ENCODE peak calls at places on chromosomes 12 and 14, in six cellular contexts. K is AG04450, V is pancreas, I is neural crest cell, W is neural progenitor cell, T is GM06990. B is an unnamed sample.

GRCh38 chr14:101591121-101591520 is 29.8 kb downstream of the DIO3 start:
- DNase-seq in V (no peak), W (no peak), T (no peak), I (no peak), K (no peak), B (no peak)

GRCh38 chr14:51929156-51929555 is 60.2 kb upstream of the RTRAF start:
- DNase-seq in T (no peak), W (no peak), I (no peak), V (no peak), K (no peak), B (no peak)

GRCh38 chr12:3252416-3252815 is 175.2 kb downstream of the TSPAN9 start:
- DNase-seq in I (no peak), V (peak), T (no peak), K (peak), W (no peak), B (no peak)

GRCh38 chr14:75646762-75647161 is 13.9 kb downstream of the ERG28 start:
- DNase-seq in K (no peak), W (no peak), V (no peak), T (no peak), I (no peak), B (no peak)

GRCh38 chr12:109610523-109610922 is 36.9 kb downstream of the MVK start:
- DNase-seq in V (no peak), T (no peak), K (no peak), I (no peak), W (no peak), B (no peak)

GRCh38 chr12:120090626-120091295 is 25.8 kb downstream of the RAB35 start:
- DNase-seq in W (no peak), K (no peak), V (no peak), I (no peak), T (no peak), B (no peak)

GRCh38 chr14:28756896-28757570 is 9.6 kb upstream of the FOXG1 start:
- DNase-seq in W (peak), I (no peak), T (no peak), V (no peak), K (no peak), B (peak)

GRCh38 chr14:68143341-68143807 is 323.8 kb downstream of the RAD51B start:
- DNase-seq in I (no peak), K (no peak), W (no peak), T (no peak), V (peak), B (no peak)

GRCh38 chr12:3086729-3087323 is 9.6 kb downstream of the TSPAN9 start:
- DNase-seq in V (no peak), I (no peak), W (no peak), K (no peak), T (no peak), B (no peak)

GRCh38 chr12:15393995-15394394 is 71.7 kb downstream of the PTPRO start:
- DNase-seq in I (no peak), T (no peak), W (no peak), K (no peak), V (no peak), B (no peak)

GRCh38 chr14:65211341-65211987 is 109.1 kb upstream of the MAX start:
- DNase-seq in K (peak), I (no peak), W (no peak), T (no peak), V (no peak), B (no peak)

GRCh38 chr12:48159976-48160525 is 2.7 kb upstream of the ASB8 start:
- DNase-seq in V (no peak), W (no peak), T (no peak), K (no peak), I (no peak), B (no peak)

GRCh38 chr12:110199360-110200123 is 75.4 kb downstream of the IFT81 start:
- DNase-seq in K (no peak), W (no peak), T (peak), V (no peak), I (peak), B (no peak)

GRCh38 chr12:22034709-22035506 is 11.1 kb upstream of the CMAS start:
- DNase-seq in W (no peak), T (no peak), K (no peak), V (no peak), I (no peak), B (no peak)

GRCh38 chr12:114508529-114509129 is 102.7 kb upstream of the TBX5 start:
- DNase-seq in K (peak), T (no peak), V (peak), W (peak), I (peak), B (peak)

GRCh38 chr14:104559043-104559768 is 20.4 kb upstream of the C14orf180 start:
- DNase-seq in V (no peak), I (no peak), T (no peak), W (no peak), K (no peak), B (no peak)

GRCh38 chr14:99124482-99125104 is 147.4 kb downstream of the BCL11B start:
- DNase-seq in K (no peak), I (no peak), T (no peak), W (no peak), V (no peak), B (no peak)

GRCh38 chr14:69077841-69078240 is 75.1 kb downstream of the DCAF5 start:
- DNase-seq in T (no peak), W (no peak), V (no peak), I (no peak), K (peak), B (no peak)

GRCh38 chr12:105100207-105100985 is 7.1 kb upstream of the WASHC4 start:
- DNase-seq in V (no peak), I (no peak), W (no peak), T (no peak), K (no peak), B (no peak)

GRCh38 chr14:54186821-54187365 is 209.9 kb upstream of the CDKN3 start:
- DNase-seq in V (no peak), W (no peak), T (no peak), I (no peak), K (no peak), B (no peak)

GRCh38 chr14:68466491-68466977 is 326.3 kb downstream of the ZFP36L1 start:
- DNase-seq in T (no peak), W (no peak), I (no peak), K (peak), V (no peak), B (no peak)

GRCh38 chr14:99853206-99853605 is 60.0 kb downstream of the EML1 start:
- DNase-seq in V (no peak), I (no peak), W (no peak), T (no peak), K (no peak), B (no peak)

GRCh38 chr14:50529288-50530179 is 2.8 kb downstream of the MAP4K5 start:
- DNase-seq in V (no peak), K (no peak), T (no peak), W (no peak), I (no peak), B (no peak)

GRCh38 chr14:33401326-33401725 is 462.6 kb downstream of the NPAS3 start:
- DNase-seq in W (peak), V (no peak), K (no peak), T (no peak), I (no peak), B (no peak)

GRCh38 chr12:97716356-97716755 is 253.8 kb downstream of the RMST start:
- DNase-seq in T (no peak), W (peak), K (no peak), I (no peak), V (no peak), B (no peak)

GRCh38 chr12:128829870-128830504 is 6.2 kb upstream of the SLC15A4 start:
- DNase-seq in W (no peak), K (no peak), V (no peak), T (peak), I (no peak), B (peak)

GRCh38 chr12:19224746-19225145 is 95.2 kb downstream of the PLEKHA5 start:
- DNase-seq in K (no peak), I (no peak), V (no peak), W (no peak), T (no peak), B (no peak)

GRCh38 chr12:48000878-48001321 is 3.4 kb downstream of the COL2A1 start:
- DNase-seq in T (no peak), V (no peak), K (no peak), W (peak), I (no peak), B (no peak)

GRCh38 chr14:33307691-33308369 is 369.2 kb downstream of the NPAS3 start:
- DNase-seq in I (no peak), K (no peak), T (no peak), W (peak), V (no peak), B (no peak)

GRCh38 chr12:23771230-23771949 is 178.1 kb downstream of the SOX5 start:
- DNase-seq in I (peak), T (no peak), V (no peak), W (peak), K (no peak), B (no peak)

GRCh38 chr12:118463677-118464076 is 87.3 kb downstream of the SUDS3 start:
- DNase-seq in V (no peak), T (no peak), K (no peak), I (no peak), W (no peak), B (no peak)

GRCh38 chr14:60248697-60249314 is at the start of gene PPM1A:
- DNase-seq in K (peak), T (peak), W (peak), I (peak), V (peak), B (peak)

GRCh38 chr14:60247994-60248696 is 876 bp upstream of the PPM1A start:
- DNase-seq in V (peak), T (peak), I (peak), K (peak), W (peak), B (peak)

GRCh38 chr14:60250318-60251035 is 1.5 kb downstream of the PPM1A start:
- DNase-seq in V (no peak), W (peak), I (no peak), T (no peak), K (no peak), B (no peak)

GRCh38 chr14:60251877-60252276 is 2.9 kb downstream of the PPM1A start:
- DNase-seq in T (no peak), V (no peak), W (no peak), K (no peak), I (no peak), B (no peak)

GRCh38 chr14:60249321-60250251 is 565 bp downstream of the PPM1A start:
- DNase-seq in V (peak), T (peak), W (peak), I (peak), K (no peak), B (peak)
- TF ChIP-seq CTCF in V (no peak), T (no peak), W (no peak), I (no peak), K (no peak), B (peak)

DNA sequence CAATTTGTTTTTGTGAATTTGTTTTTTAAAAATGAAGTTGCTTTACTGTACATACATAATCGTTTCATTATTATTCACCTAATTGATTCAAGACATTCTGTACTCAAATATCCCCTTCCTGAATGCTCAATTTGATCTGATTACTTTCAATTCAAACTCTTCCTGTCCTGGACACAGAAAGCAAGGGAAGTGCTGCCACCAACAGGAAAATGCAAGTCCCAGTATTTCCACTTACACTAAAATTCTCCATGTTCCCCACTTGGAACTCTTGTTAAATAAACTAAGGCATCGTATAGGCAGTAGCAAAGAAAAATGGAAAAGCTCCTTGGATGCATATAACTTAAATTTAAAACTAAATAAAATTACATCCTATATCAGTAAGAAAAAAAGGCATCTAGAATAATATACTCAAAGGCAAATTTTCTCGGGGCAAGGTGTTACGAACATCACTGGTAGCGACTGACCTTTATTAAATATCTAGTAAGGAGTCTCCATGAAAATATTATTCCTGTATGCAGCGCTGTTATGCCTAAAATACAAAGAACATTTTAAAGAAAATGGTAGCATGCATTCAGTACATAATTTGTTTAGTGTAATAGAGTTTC is 72.0 kb upstream of the DBX2 start:
- DNase-seq in T (no peak), I (no peak), V (no peak), W (peak), K (no peak), B (no peak)
- TF ChIP-seq CTCF in T (peak), I (peak), V (no peak), W (peak), K (peak), B (peak)

DNA sequence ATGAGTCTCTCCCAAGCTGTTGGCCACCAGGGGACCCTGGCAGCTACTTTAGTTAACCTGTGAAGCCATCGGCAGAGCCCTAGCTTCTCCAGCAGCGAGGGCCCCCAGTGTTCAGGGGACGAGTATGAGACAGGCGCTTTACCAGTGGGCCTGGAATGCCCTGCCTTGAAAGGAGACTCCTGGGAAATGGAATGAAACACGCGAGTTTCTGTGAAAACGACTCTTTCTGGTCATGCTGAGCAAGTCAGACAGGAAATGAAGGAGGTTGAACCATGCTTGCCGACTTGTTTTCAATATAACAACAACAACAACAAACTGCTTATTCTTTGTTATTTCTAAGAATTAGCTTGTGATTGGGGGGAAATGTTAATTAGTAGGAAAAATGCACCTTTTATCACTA is 42.9 kb downstream of the SFSWAP start:
- DNase-seq in V (no peak), I (no peak), W (no peak), T (no peak), K (no peak), B (no peak)
- TF ChIP-seq CTCF in V (no peak), I (no peak), W (no peak), T (no peak), K (no peak), B (no peak)

GRCh38 chr12:76201316-76201715 is 116.8 kb upstream of the NAP1L1 start:
- DNase-seq in T (no peak), W (no peak), K (no peak), I (no peak), V (no peak), B (no peak)
- TF ChIP-seq CTCF in T (no peak), W (no peak), K (no peak), I (no peak), V (no peak), B (no peak)

GRCh38 chr14:89388853-89389252 is 28.2 kb downstream of the FOXN3 start:
- DNase-seq in K (no peak), W (peak), V (no peak), T (no peak), I (no peak), B (no peak)
- TF ChIP-seq CTCF in K (peak), W (peak), V (no peak), T (no peak), I (no peak), B (no peak)

GRCh38 chr14:35961697-35962274 is 135.6 kb downstream of the BRMS1L start:
- DNase-seq in W (no peak), I (no peak), V (no peak), T (no peak), K (no peak), B (no peak)

GRCh38 chr14:35959835-35960234 is 133.7 kb downstream of the BRMS1L start:
- DNase-seq in T (no peak), I (no peak), K (no peak), W (no peak), V (no peak), B (no peak)

GRCh38 chr14:35952584-35952983 is 126.4 kb downstream of the BRMS1L start:
- DNase-seq in K (no peak), I (no peak), W (peak), T (no peak), V (no peak), B (no peak)

DNA sequence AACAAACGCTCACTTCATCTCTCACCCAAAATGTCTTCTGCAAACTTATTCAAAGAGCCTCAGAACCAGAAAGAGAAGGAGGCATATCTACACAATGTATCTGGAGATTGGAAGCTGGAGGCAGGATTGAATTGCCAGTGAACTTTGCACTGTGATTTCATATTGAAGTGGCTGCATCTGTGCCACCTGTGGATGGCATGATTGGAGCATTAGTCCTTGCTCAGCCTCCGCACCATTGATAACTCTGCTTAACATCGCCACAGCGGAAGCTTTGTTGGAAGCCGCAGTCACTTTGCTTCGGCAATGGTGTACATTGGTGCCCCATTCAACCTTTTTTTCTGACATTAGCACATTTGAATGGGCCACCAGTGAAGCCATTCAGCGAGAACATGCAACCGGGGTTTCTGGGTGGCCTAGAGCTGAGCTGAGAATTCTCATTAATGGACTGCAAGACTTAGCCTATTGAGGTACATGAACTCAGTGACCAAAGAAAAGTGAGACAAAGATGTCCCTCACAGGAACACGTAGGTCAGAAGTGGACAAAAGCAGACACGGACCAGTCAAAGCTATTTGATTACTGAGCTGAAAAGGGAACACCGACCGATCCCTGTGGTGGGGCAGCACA is 130.3 kb downstream of the BRMS1L start:
- DNase-seq in K (no peak), I (no peak), V (no peak), W (peak), T (no peak), B (no peak)
- TF ChIP-seq CTCF in K (no peak), I (no peak), V (no peak), W (no peak), T (no peak), B (no peak)

DNA sequence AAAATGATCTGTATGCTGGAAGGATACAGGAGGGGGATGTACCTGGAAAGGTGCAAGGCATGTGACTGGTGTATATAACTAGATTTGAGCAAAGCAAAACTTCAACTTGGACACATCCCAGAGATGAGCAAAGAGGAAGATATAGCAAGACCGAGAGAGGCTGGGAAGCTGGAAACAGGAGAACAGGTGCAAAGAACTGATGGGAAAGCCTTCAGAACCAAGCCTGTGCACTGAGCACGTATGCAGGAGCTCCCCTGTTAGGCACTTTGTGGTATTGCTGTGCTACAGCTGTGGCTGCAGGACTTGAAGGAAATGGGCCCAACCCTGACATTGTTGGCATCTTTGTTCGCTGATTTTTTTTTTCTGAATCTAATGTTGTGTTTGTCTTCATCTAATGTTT is 120.7 kb upstream of the PWP1 start:
- DNase-seq in I (no peak), K (no peak), T (no peak), V (no peak), W (peak), B (no peak)
- TF ChIP-seq CTCF in I (peak), K (peak), T (peak), V (no peak), W (peak), B (peak)

GRCh38 chr14:78790262-78790661 is 620.1 kb downstream of the NRXN3 start:
- DNase-seq in I (no peak), V (no peak), W (peak), K (no peak), T (no peak), B (no peak)
- TF ChIP-seq CTCF in I (peak), V (no peak), W (peak), K (no peak), T (no peak), B (no peak)